ENCODE peak calls at places on chromosomes 5 and 9, in six cellular contexts. L is K562, P is GM23338, D is hepatocyte, O is cardiac muscle cell, I is ovary. N is an unnamed sample.
A peak's percentile ranks its signal among the peaks of the same experiment; 100 is the strongest.

GRCh38 chr5:58927174-58927573 is 344.3 kb downstream of the RAB3C start:
- DNase-seq in O (no peak), L (no peak), D (no peak), P (no peak), I (no peak), N (no peak)

GRCh38 chr5:6583049-6583880 is 49.6 kb downstream of the NSUN2 start:
- DNase-seq in L (peak; percentile 88), P (peak; percentile 77), D (peak; percentile 69), O (peak; percentile 31), I (peak; percentile 69), N (no peak)

GRCh38 chr5:134524219-134524825 is 1.1 kb upstream of the JADE2 start:
- DNase-seq in L (peak; percentile 77), I (peak; percentile 87), O (peak; percentile 88), P (peak; percentile 97), D (peak; percentile 90), N (peak; percentile 80)

GRCh38 chr5:168372351-168372946 is 81.0 kb downstream of the WWC1 start:
- DNase-seq in L (no peak), O (no peak), I (no peak), P (no peak), D (no peak), N (no peak)

GRCh38 chr9:10045598-10045997 is 567.2 kb downstream of the PTPRD start:
- DNase-seq in D (peak; percentile 12), L (no peak), P (peak; percentile 46), O (peak; percentile 0), I (no peak), N (no peak)

GRCh38 chr9:3495850-3496249 is 30.0 kb downstream of the RFX3 start:
- DNase-seq in L (no peak), I (no peak), O (no peak), P (no peak), D (no peak), N (no peak)

GRCh38 chr5:96733771-96734498 is 71.8 kb downstream of the CAST start:
- DNase-seq in P (peak; percentile 22), L (peak; percentile 29), O (no peak), I (no peak), D (peak; percentile 74), N (peak; percentile 95)

GRCh38 chr5:127254729-127255284 is 35.8 kb upstream of the MEGF10 start:
- DNase-seq in O (no peak), D (no peak), L (no peak), P (no peak), I (no peak), N (peak; percentile 16)

GRCh38 chr9:100602302-100602930 is 24.5 kb downstream of the CAVIN4 start:
- DNase-seq in L (peak; percentile 37), I (no peak), O (peak; percentile 65), D (peak; percentile 74), P (peak; percentile 90), N (peak; percentile 64)

GRCh38 chr9:133727277-133727875 is 10.8 kb downstream of the SARDH start:
- DNase-seq in D (peak; percentile 13), I (peak; percentile 12), O (no peak), L (no peak), P (no peak), N (no peak)

GRCh38 chr5:86999951-87000350 is 267.7 kb upstream of the RASA1 start:
- DNase-seq in L (no peak), I (no peak), D (no peak), P (no peak), O (no peak), N (no peak)

GRCh38 chr5:110785356-110785755 is 46.5 kb downstream of the SLC25A46 start:
- DNase-seq in P (no peak), I (no peak), D (no peak), L (no peak), O (peak; percentile 74), N (peak; percentile 21)

GRCh38 chr5:134070979-134071849 is 43.3 kb upstream of the TCF7 start:
- DNase-seq in P (peak; percentile 78), D (peak; percentile 70), I (no peak), O (peak; percentile 24), L (peak; percentile 42), N (no peak)

GRCh38 chr5:14298126-14298847 is 155.1 kb downstream of the TRIO start:
- DNase-seq in D (no peak), P (no peak), L (no peak), I (peak; percentile 27), O (peak; percentile 63), N (peak; percentile 13)

GRCh38 chr9:72923077-72923476 is 29.8 kb downstream of the ALDH1A1 start:
- DNase-seq in O (no peak), P (no peak), I (no peak), L (no peak), D (no peak), N (no peak)

GRCh38 chr9:16069671-16070586 is 517.1 kb downstream of the CCDC171 start:
- DNase-seq in P (no peak), I (no peak), D (no peak), O (peak; percentile 37), L (no peak), N (no peak)

GRCh38 chr5:15500326-15500958 is 462 bp downstream of the FBXL7 start:
- DNase-seq in O (peak; percentile 55), D (peak; percentile 40), I (peak; percentile 65), L (no peak), P (peak; percentile 59), N (no peak)

GRCh38 chr5:14109041-14109747 is 33.9 kb upstream of the TRIO start:
- DNase-seq in D (no peak), L (no peak), P (no peak), I (no peak), O (no peak), N (peak; percentile 26)

GRCh38 chr9:125632321-125633115 is 74.5 kb downstream of the MAPKAP1 start:
- DNase-seq in O (no peak), P (no peak), L (peak; percentile 17), I (no peak), D (peak; percentile 51), N (peak; percentile 73)

GRCh38 chr5:157046041-157046440 is 12.9 kb downstream of the HAVCR1 start:
- DNase-seq in D (peak; percentile 65), O (no peak), P (no peak), I (no peak), L (no peak), N (no peak)

GRCh38 chr5:1445313-1445894 is at the start of gene SLC6A3:
- DNase-seq in P (peak; percentile 93), D (peak; percentile 75), L (peak; percentile 84), O (peak; percentile 49), I (no peak), N (no peak)

GRCh38 chr5:164357405-164358033 is 852.1 kb downstream of the MAT2B start:
- DNase-seq in D (no peak), I (no peak), O (no peak), L (no peak), P (no peak), N (no peak)

GRCh38 chr5:56984445-56984844 is 32.5 kb upstream of the MIER3 start:
- DNase-seq in I (no peak), D (no peak), L (no peak), P (no peak), O (peak; percentile 47), N (no peak)

GRCh38 chr5:150156033-150156381 is 362 bp upstream of the PDGFRB start:
- DNase-seq in O (no peak), L (no peak), P (no peak), I (no peak), D (no peak), N (no peak)

GRCh38 chr5:150153957-150154617 is 1.6 kb downstream of the PDGFRB start:
- DNase-seq in L (no peak), D (peak; percentile 69), I (peak; percentile 67), O (peak; percentile 77), P (peak; percentile 57), N (no peak)

GRCh38 chr5:150154618-150155134 is 969 bp downstream of the PDGFRB start:
- DNase-seq in I (no peak), O (peak; percentile 41), P (peak; percentile 41), L (no peak), D (no peak), N (no peak)

GRCh38 chr5:150156540-150156939 is 895 bp upstream of the PDGFRB start:
- DNase-seq in O (no peak), P (no peak), L (no peak), D (no peak), I (no peak), N (no peak)

GRCh38 chr5:150155258-150156032 is at the start of gene PDGFRB:
- DNase-seq in L (peak; percentile 60), D (peak; percentile 89), P (peak; percentile 61), O (peak; percentile 97), I (peak; percentile 98), N (peak; percentile 54)
- H3K27ac ChIP-seq in L (no peak within 1 kb of the TSS), D (peak within 1 kb of the TSS; percentile 97), P (peak within 1 kb of the TSS; percentile 14), O (no peak within 1 kb of the TSS), I (peak within 1 kb of the TSS; percentile 83), N (peak within 1 kb of the TSS; percentile 26)

GRCh38 chr5:131563434-131564228 is 71.4 kb downstream of the RAPGEF6 start:
- DNase-seq in L (peak; percentile 33), O (no peak), I (no peak), P (peak; percentile 62), D (no peak), N (peak; percentile 13)
- TF ChIP-seq CTCF in L (peak; percentile 36), O (no peak), I (no peak), P (peak; percentile 10), D (no peak), N (no peak)

GRCh38 chr5:53326420-53327153 is 153.8 kb upstream of the FST start:
- DNase-seq in L (no peak), O (peak; percentile 89), D (no peak), I (peak; percentile 20), P (no peak), N (no peak)
- H3K27ac ChIP-seq in L (no peak overlapping the region), O (no peak overlapping the region), D (no peak overlapping the region), I (no peak overlapping the region), P (no peak overlapping the region), N (no peak overlapping the region)

GRCh38 chr9:129677456-129677855 is 12.0 kb downstream of the PRRX2 start:
- DNase-seq in D (no peak), O (no peak), P (no peak), I (no peak), L (peak; percentile 33), N (no peak)

GRCh38 chr9:129675656-129676055 is 10.2 kb downstream of the PRRX2 start:
- DNase-seq in D (peak; percentile 48), I (no peak), L (no peak), O (peak; percentile 10), P (no peak), N (no peak)

GRCh38 chr9:129676287-129676686 is 10.8 kb downstream of the PRRX2 start:
- DNase-seq in O (no peak), I (no peak), L (no peak), P (no peak), D (no peak), N (no peak)

GRCh38 chr9:129678844-129679243 is 13.4 kb downstream of the PRRX2 start:
- DNase-seq in O (no peak), D (no peak), L (no peak), P (no peak), I (no peak), N (no peak)

GRCh38 chr9:129676970-129677369 is 11.5 kb downstream of the PRRX2 start:
- DNase-seq in I (no peak), L (peak; percentile 41), O (no peak), D (no peak), P (no peak), N (no peak)
- TF ChIP-seq CTCF in I (no peak), L (peak; percentile 18), O (no peak), D (no peak), P (peak; percentile 28), N (no peak)

GRCh38 chr9:92500725-92501124 is 18.4 kb upstream of the ASPN start:
- DNase-seq in D (no peak), P (no peak), I (no peak), L (no peak), O (no peak), N (no peak)
- H3K27ac ChIP-seq in D (no peak overlapping the region), P (no peak overlapping the region), I (no peak overlapping the region), L (no peak overlapping the region), O (no peak overlapping the region), N (no peak overlapping the region)

N was measured in RWPE1.